ENCODE peak calls at places on chromosomes 11 and 22, in four cellular contexts. Z, C, L and J are unnamed samples. For H3K4me1, the result is how much of the 10 kb centered on the place peaks cover.

GRCh38 chr11:44651535-44652130 is 75.1 kb upstream of the TSPAN18 start:
- DNase-seq in Z (no peak), C (no peak), L (no peak), J (no peak)

GRCh38 chr11:65487467-65488272 is 11.2 kb upstream of the MALAT1 start:
- DNase-seq in Z (peak), C (peak), L (peak), J (peak)

GRCh38 chr11:55726715-55727324 is 46.4 kb upstream of the OR5D13 start:
- DNase-seq in Z (no peak), C (peak), L (no peak), J (peak)

GRCh38 chr22:43180670-43181069 is 6.3 kb downstream of the TTLL12 start:
- DNase-seq in Z (no peak), C (no peak), L (no peak), J (no peak)

GRCh38 chr11:64531422-64531821 is 59.6 kb upstream of the SLC22A12 start:
- DNase-seq in Z (no peak), C (no peak), L (no peak), J (no peak)

GRCh38 chr11:111635706-111636045 is 33.4 kb downstream of the SIK2 start:
- DNase-seq in Z (no peak), C (peak), L (no peak), J (no peak)

GRCh38 chr11:44619931-44620725 is 54.7 kb downstream of the CD82 start:
- DNase-seq in Z (no peak), C (no peak), L (no peak), J (no peak)

GRCh38 chr11:65625628-65626342 is 10.2 kb downstream of the PCNX3 start:
- DNase-seq in Z (no peak), C (peak), L (no peak), J (no peak)

GRCh38 chr11:108793138-108793537 is 128.3 kb downstream of the DDX10 start:
- DNase-seq in Z (no peak), C (peak), L (no peak), J (no peak)

GRCh38 chr11:2132874-2133480 is 6.2 kb downstream of the IGF2 start:
- DNase-seq in Z (no peak), C (no peak), L (no peak), J (no peak)

DNA sequence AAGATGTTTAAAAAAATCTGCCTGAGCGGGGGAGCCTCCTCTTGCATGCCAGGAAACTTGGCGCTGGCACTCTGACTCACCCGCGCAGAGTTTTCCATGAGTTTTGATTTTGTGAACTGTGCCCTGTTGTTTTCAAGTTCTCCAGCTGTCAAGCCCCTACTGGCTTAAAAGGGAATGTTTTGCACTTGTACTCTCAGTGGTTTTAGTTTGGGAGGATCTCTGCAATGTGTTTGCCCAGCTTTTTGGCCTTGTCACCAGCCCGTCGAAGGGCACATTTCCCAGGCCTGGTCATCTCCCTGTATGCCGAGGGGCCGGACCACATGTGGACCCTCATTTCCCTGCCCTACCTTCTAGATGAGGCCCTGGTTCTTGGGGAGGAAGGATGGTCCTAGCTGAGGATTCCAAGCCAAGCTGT is 12.2 kb downstream of the MRGPRF start:
- DNase-seq in Z (peak), C (peak), L (peak), J (no peak)
- TF ChIP-seq YY1 in Z (no peak), C (no peak), L (no peak), J (no peak)

GRCh38 chr11:76657824-76658170 is 12.8 kb downstream of the LRRC32 start:
- DNase-seq in Z (no peak), C (no peak), L (no peak), J (no peak)
- H3K4me1 ChIP-seq in Z (under half), C (under half), L (under half), J (under half)

GRCh38 chr22:29842172-29842571 is 4.1 kb upstream of the ASCC2 start:
- DNase-seq in Z (no peak), C (no peak), L (no peak), J (no peak)

GRCh38 chr22:29838599-29838956 is 504 bp upstream of the ASCC2 start:
- DNase-seq in Z (no peak), C (peak), L (no peak), J (no peak)

GRCh38 chr22:29846290-29846689 is 8.2 kb upstream of the ASCC2 start:
- DNase-seq in Z (no peak), C (no peak), L (no peak), J (no peak)

GRCh38 chr22:29840498-29840897 is 2.4 kb upstream of the ASCC2 start:
- DNase-seq in Z (no peak), C (no peak), L (no peak), J (no peak)

DNA sequence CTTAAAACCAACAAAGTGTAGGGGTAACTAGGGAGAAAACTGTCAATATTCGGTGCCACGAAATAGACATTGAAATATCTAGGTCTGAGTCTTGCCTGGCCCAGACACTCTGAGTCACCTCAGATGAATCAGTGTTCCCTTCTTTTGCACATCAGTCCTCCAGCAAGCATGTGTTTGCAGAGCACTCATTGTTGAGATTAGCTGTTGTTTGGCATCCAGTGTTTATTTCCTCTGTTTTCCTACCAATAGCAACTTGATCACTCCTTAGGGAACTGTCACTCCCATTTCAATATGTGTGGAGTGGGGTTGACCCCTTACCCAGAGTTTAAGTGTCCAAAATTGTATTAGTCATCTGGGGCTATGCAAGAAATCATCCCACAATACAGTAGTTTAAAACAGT is 4.7 kb upstream of the ASCC2 start:
- DNase-seq in Z (no peak), C (no peak), L (peak), J (no peak)
- TF ChIP-seq YY1 in Z (no peak), C (no peak), L (no peak), J (no peak)

GRCh38 chr11:122668562-122669090 is 13.1 kb downstream of the UBASH3B start:
- DNase-seq in Z (peak), C (no peak), L (no peak), J (no peak)
- H3K4me1 ChIP-seq in Z (under half), C (under half), L (under half), J (under half)

DNA sequence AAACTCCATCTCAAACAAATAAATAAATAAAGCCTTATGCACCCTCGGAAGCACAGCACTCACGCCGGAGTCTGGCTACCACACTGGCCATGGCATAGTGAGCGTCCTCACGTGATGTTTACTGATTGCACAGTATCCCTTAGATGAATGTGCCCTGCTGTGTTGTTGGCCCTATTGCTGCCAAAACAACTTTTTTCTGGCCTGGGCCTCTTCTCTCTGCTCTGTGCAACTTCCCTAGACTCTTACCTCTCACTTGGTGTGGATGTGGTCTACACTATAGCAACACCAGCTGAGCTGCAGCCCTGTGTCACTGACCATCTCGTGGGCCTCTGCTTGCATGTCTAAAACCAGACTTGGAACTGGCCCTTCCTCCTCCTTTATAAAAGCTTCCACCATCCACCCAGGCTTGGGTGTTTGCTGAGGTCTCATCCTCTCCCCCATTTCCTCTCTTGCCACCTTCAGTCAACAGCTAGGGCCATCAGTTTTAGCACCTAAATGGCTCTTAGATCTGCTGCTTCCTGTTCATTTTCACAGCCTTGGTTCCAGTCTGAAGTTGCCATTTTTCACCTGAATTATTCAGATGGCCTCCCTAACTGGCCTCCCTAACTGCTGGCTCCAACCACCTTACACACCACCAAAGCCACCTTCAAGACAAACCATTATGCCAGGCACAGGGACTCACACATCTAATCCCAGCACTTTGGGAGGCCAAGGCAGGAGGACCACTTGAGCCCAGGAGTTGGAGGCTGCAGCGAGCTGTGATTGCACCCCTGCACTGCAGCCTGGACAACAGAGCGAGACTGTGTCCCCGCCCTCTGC is 9.2 kb downstream of the ZNF74 start:
- DNase-seq in Z (no peak), C (no peak), L (no peak), J (no peak)
- TF ChIP-seq YY1 in Z (no peak), C (no peak), L (no peak), J (no peak)

DNA sequence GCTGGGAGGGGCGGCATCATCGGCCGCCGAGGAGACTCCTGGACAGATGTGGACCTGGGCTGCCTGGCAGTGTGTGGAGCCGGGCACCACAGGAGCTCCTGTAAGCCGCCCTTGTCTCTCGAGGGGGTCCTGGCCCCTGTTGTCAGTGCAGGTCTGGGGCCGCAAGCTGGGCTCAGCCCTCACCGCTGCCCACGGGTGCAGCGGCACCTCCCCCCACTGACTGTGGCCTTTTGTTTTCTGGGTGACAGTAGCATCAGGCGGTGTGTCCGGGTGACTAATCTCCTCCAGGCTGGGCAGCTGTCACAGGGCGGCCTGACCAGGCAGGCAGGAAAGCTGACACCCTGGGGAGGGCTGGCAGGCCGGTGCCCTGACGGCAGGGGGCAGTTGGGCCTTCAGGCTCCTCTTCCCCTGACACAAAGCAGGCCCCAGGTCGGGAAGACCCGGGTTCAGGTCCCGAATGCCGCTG is 16.2 kb downstream of the DGKZ start:
- DNase-seq in Z (peak), C (peak), L (no peak), J (no peak)
- H3K4me1 ChIP-seq in Z (half or more), C (half or more), L (under half), J (under half)

GRCh38 chr11:68049509-68050370 is 10.9 kb downstream of the TCIRG1 start:
- DNase-seq in Z (no peak), C (peak), L (no peak), J (no peak)
- TF ChIP-seq YY1 in Z (no peak), C (no peak), L (no peak), J (no peak)

GRCh38 chr22:45923812-45924211 is 53.1 kb downstream of the WNT7B start:
- DNase-seq in Z (no peak), C (no peak), L (no peak), J (no peak)
- H3K4me1 ChIP-seq in Z (under half), C (under half), L (under half), J (under half)

GRCh38 chr22:50734343-50734771 is 3.6 kb upstream of the ACR start:
- DNase-seq in Z (no peak), C (no peak), L (no peak), J (no peak)

GRCh38 chr22:50733521-50734342 is 4.3 kb upstream of the ACR start:
- DNase-seq in Z (no peak), C (peak), L (no peak), J (no peak)

GRCh38 chr22:50732681-50733080 is 5.3 kb upstream of the ACR start:
- DNase-seq in Z (no peak), C (no peak), L (no peak), J (no peak)

GRCh38 chr22:50735739-50736030 is 2.3 kb upstream of the ACR start:
- DNase-seq in Z (no peak), C (no peak), L (no peak), J (no peak)

GRCh38 chr22:50734986-50735738 is 2.8 kb upstream of the ACR start:
- DNase-seq in Z (no peak), C (no peak), L (no peak), J (no peak)
- TF ChIP-seq YY1 in Z (no peak), C (no peak), L (no peak), J (no peak)